ENCODE peak calls at places on chromosome 21, in five cellular contexts. G, B, Q, Z and O are unnamed samples. For H3K4me1, the result is how much of the 10 kb centered on the place peaks cover.

GRCh38 chr21:31198575-31198974 is 145.5 kb downstream of the TIAM1 start:
- DNase-seq in G (no peak), B (no peak), Q (no peak), Z (no peak), O (no peak)

GRCh38 chr21:37264808-37265207 is 2.3 kb downstream of the VPS26C start:
- DNase-seq in G (no peak), B (no peak), Q (no peak), Z (no peak), O (no peak)

GRCh38 chr21:25563399-25564116 is 43.7 kb downstream of the MRPL39 start:
- DNase-seq in G (no peak), B (no peak), Q (no peak), Z (no peak), O (no peak)

GRCh38 chr21:46250146-46250725 is 21.7 kb upstream of the LSS start:
- DNase-seq in G (no peak), B (no peak), Q (no peak), Z (no peak), O (no peak)

GRCh38 chr21:17501107-17502006 is 11.5 kb upstream of the CXADR start:
- DNase-seq in G (no peak), B (no peak), Q (no peak), Z (no peak), O (no peak)

GRCh38 chr21:43196789-43197188 is 28.0 kb downstream of the CRYAA start:
- DNase-seq in G (no peak), B (peak), Q (no peak), Z (peak), O (no peak)

GRCh38 chr21:41835711-41836154 is 43.4 kb downstream of the PRDM15 start:
- DNase-seq in G (no peak), B (no peak), Q (no peak), Z (peak), O (no peak)

GRCh38 chr21:17848228-17848627 is 29.1 kb upstream of the C21orf91 start:
- DNase-seq in G (no peak), B (no peak), Q (peak), Z (no peak), O (no peak)

GRCh38 chr21:37153935-37154350 is 80.9 kb downstream of the TTC3 start:
- DNase-seq in G (no peak), B (peak), Q (no peak), Z (no peak), O (no peak)

GRCh38 chr21:15289896-15290841 is 225.4 kb upstream of the NRIP1 start:
- DNase-seq in G (no peak), B (peak), Q (no peak), Z (no peak), O (peak)

GRCh38 chr21:31180256-31181088 is 142.2 kb upstream of the KRTAP19-8 start:
- DNase-seq in G (no peak), B (no peak), Q (no peak), Z (no peak), O (peak)

GRCh38 chr21:29870814-29871213 is 69.0 kb downstream of the GRIK1 start:
- DNase-seq in G (no peak), B (no peak), Q (no peak), Z (no peak), O (no peak)

GRCh38 chr21:14757533-14758327 is 211.6 kb upstream of the SAMSN1 start:
- DNase-seq in G (no peak), B (no peak), Q (no peak), Z (no peak), O (no peak)

GRCh38 chr21:31295676-31296075 is 48.4 kb downstream of the TIAM1 start:
- DNase-seq in G (no peak), B (no peak), Q (no peak), Z (no peak), O (no peak)

GRCh38 chr21:29710498-29710897 is 229.3 kb downstream of the GRIK1 start:
- DNase-seq in G (no peak), B (no peak), Q (no peak), Z (no peak), O (no peak)

GRCh38 chr21:22351076-22351475 is 1352.9 kb downstream of the NCAM2 start:
- DNase-seq in G (no peak), B (no peak), Q (no peak), Z (no peak), O (no peak)

GRCh38 chr21:46253610-46254124 is 25.1 kb upstream of the LSS start:
- DNase-seq in G (no peak), B (no peak), Q (no peak), Z (no peak), O (peak)

GRCh38 chr21:28513450-28513849 is 479.2 kb downstream of the LTN1 start:
- DNase-seq in G (no peak), B (no peak), Q (no peak), Z (no peak), O (no peak)

DNA sequence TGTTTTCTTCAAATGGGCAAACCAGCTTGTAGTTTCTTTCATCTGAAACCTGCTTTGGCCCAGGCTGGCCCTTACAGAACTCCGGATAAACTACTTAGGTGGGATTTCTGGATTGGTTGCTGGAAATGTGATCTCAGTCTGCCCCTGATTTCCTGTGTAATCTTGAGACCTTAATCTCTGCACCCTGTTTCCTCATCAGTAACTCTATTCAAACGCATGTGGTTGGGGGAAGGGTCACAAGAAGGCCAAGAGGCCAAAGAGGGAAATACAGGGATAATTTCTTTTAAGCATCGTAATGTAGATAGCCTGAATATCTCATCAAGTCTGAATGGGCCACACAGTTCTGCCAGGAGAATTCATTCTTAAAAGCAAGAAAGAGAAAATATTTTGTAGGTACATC is 483.6 kb downstream of the LTN1 start:
- DNase-seq in G (no peak), B (no peak), Q (no peak), Z (no peak), O (no peak)
- H3K4me1 ChIP-seq in G (under half), B (under half), Q (under half), Z (under half), O (under half)

GRCh38 chr21:38337793-38338192 is 81.0 kb downstream of the KCNJ15 start:
- DNase-seq in G (no peak), B (no peak), Q (no peak), Z (peak), O (no peak)
- H3K4me1 ChIP-seq in G (half or more), B (under half), Q (under half), Z (under half), O (under half)

GRCh38 chr21:39345440-39345839 is 3.4 kb downstream of the HMGN1 start:
- DNase-seq in G (no peak), B (no peak), Q (no peak), Z (no peak), O (no peak)

GRCh38 chr21:39346671-39347327 is 2.1 kb downstream of the HMGN1 start:
- DNase-seq in G (no peak), B (no peak), Q (no peak), Z (no peak), O (no peak)

GRCh38 chr21:39348040-39348354 is 891 bp downstream of the HMGN1 start:
- DNase-seq in G (no peak), B (no peak), Q (no peak), Z (no peak), O (no peak)

GRCh38 chr21:39347537-39347936 is 1.4 kb downstream of the HMGN1 start:
- DNase-seq in G (no peak), B (no peak), Q (no peak), Z (no peak), O (no peak)

GRCh38 chr21:39344848-39345247 is 4.0 kb downstream of the HMGN1 start:
- DNase-seq in G (no peak), B (no peak), Q (no peak), Z (no peak), O (no peak)
- H3K4me1 ChIP-seq in G (under half), B (under half), Q (under half), Z (under half), O (under half)

GRCh38 chr21:33236799-33237198 is 7.1 kb downstream of the IFNAR2 start:
- DNase-seq in G (no peak), B (no peak), Q (no peak), Z (no peak), O (no peak)

GRCh38 chr21:33234618-33235520 is 5.1 kb downstream of the IFNAR2 start:
- DNase-seq in G (no peak), B (no peak), Q (no peak), Z (no peak), O (no peak)

GRCh38 chr21:33237446-33237845 is 7.7 kb downstream of the IFNAR2 start:
- DNase-seq in G (no peak), B (no peak), Q (no peak), Z (no peak), O (no peak)

GRCh38 chr21:33238146-33238545 is 8.4 kb downstream of the IFNAR2 start:
- DNase-seq in G (no peak), B (no peak), Q (no peak), Z (no peak), O (no peak)

DNA sequence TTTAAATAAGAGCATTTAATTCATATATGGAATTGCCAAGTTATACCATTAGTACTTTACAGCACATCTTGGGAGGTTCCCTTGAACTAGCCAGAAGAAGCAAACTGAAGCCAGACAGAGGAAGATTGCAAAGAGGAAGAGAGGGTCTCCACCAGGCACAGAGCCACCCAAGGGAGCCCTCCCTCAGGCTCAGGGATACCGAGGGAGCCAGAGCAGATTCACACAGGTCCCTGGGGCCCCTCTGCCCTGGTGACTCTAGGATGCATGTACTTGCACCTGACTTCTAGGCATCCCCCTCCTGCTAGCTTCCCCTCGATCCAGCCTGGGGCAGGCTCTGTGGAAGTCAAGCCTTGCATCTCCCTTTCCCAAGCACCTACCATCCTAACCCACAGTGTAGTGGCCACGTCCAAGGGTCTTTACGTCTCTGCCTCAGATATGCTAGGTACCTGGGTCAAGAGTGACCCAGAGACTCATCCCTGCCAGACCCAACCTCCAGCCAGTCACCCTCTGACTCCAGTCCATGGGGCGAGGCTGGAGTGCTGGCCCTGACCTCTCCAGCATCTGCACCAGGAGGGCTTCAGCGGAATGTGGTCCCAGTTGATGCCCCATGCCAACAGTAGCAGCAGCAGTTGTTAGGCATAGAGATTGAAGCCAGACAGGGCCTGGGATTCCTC is 6.4 kb downstream of the IFNAR2 start:
- DNase-seq in G (no peak), B (no peak), Q (no peak), Z (no peak), O (no peak)
- H3K4me1 ChIP-seq in G (half or more), B (under half), Q (under half), Z (under half), O (under half)

GRCh38 chr21:45010860-45011259 is 63.5 kb upstream of the ADARB1 start:
- DNase-seq in G (no peak), B (no peak), Q (peak), Z (no peak), O (no peak)

GRCh38 chr21:45010096-45010495 is 64.3 kb upstream of the ADARB1 start:
- DNase-seq in G (no peak), B (no peak), Q (no peak), Z (no peak), O (no peak)

GRCh38 chr21:45011911-45012660 is 62.3 kb upstream of the ADARB1 start:
- DNase-seq in G (no peak), B (no peak), Q (peak), Z (no peak), O (peak)

GRCh38 chr21:45011426-45011825 is 63.0 kb upstream of the ADARB1 start:
- DNase-seq in G (no peak), B (no peak), Q (peak), Z (no peak), O (peak)

GRCh38 chr21:45009616-45010015 is 64.8 kb upstream of the ADARB1 start:
- DNase-seq in G (no peak), B (no peak), Q (no peak), Z (no peak), O (no peak)
- H3K4me1 ChIP-seq in G (under half), B (under half), Q (under half), Z (under half), O (under half)

GRCh38 chr21:44500111-44500510 is 39.9 kb downstream of the KRTAP10-1 start:
- DNase-seq in G (no peak), B (no peak), Q (peak), Z (no peak), O (no peak)
- H3K4me1 ChIP-seq in G (under half), B (under half), Q (under half), Z (under half), O (under half)

GRCh38 chr21:44732956-44733355 is 21.6 kb upstream of the TSPEAR start:
- DNase-seq in G (no peak), B (no peak), Q (peak), Z (peak), O (no peak)
- H3K4me1 ChIP-seq in G (under half), B (under half), Q (under half), Z (under half), O (under half)

DNA sequence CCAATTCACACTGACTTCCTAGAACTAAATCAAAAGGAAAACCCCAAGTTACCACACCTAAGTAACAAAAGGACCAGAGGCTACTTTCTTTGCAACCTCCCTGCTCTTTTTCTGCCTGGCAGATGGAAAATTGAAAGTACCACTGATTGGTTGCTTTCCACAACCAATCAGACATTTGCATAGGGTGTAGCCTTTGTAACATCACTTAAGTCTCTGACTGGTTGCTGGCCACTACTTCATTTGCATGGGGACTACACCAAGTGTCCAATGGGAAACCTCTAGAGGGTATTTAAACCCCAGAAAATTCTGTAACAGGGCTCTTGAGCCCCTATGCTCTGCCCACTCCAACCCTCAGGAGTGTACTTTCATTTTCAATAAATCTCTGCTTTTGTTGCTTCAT is 365.0 kb downstream of the LTN1 start:
- DNase-seq in G (no peak), B (no peak), Q (no peak), Z (no peak), O (no peak)
- H3K4me1 ChIP-seq in G (under half), B (under half), Q (under half), Z (under half), O (under half)

DNA sequence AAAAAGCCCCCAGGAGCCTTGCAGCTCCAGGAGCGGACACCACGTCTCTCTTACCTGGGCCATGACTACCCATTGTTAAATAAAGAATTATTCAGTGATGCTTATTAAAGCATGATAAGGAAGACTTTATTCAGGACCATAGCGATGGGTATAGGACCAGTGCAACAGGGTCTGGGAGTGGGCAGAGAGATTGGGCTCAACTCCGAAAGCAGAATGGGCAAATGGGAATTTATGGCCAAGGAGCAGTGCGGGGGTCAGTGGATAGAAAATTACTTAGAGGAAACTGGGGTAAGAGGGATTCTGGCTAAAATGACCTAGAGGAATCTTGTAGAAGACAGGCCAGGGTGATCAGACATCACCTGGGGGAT is 580 bp upstream of the ATP5PO start:
- DNase-seq in G (no peak), B (no peak), Q (no peak), Z (no peak), O (no peak)
- H3K4me1 ChIP-seq in G (under half), B (under half), Q (under half), Z (under half), O (under half)

DNA sequence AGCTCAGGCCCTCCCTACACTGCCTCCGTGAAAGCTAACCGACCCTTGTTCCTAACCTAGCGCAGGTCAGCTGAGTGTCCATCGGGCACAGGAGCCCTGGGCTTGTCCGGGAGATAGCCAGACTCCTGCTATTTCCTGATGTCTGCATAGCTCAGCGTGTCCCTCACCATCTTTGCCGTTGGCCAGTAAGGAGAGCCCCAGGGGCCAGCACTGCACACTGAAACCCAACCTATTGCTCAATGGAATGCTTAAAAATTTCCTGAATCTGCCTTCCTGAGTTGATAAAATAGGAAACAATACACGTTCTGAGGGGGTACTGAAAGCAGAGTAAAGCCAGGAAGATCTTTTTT is 2.2 kb downstream of the RUNX1 start:
- DNase-seq in G (no peak), B (no peak), Q (no peak), Z (no peak), O (no peak)
- H3K4me1 ChIP-seq in G (half or more), B (under half), Q (under half), Z (under half), O (under half)